ENCODE peak calls at places on chromosomes 11 and 22, in eight cellular contexts. W is dorsolateral prefrontal cortex, Z is left lung, G is Peyer's patch, R is retinal pigment epithelial cell, Y is endothelial cell of umbilical vein, I is fibroblast of lung, Q is transverse colon. M is an unnamed sample.

GRCh38 chr22:23218867-23219251 is 38.5 kb downstream of the BCR start:
- DNase-seq in Q (peak), I (peak), Z (peak), W (no peak), R (peak), G (peak), Y (peak), M (no peak)

GRCh38 chr11:120819003-120819402 is 204.9 kb upstream of the TBCEL start:
- DNase-seq in R (no peak), G (no peak), W (no peak), Z (no peak), Y (no peak), I (no peak), Q (no peak), M (no peak)

GRCh38 chr22:49448546-49448945 is 379.1 kb downstream of the BRD1 start:
- DNase-seq in Z (no peak), Q (no peak), R (no peak), G (no peak), I (no peak), Y (no peak), W (peak), M (no peak)

GRCh38 chr11:14519692-14520085 is 497 bp downstream of the PSMA1 start:
- DNase-seq in R (no peak), Y (no peak), Z (no peak), Q (no peak), I (no peak), W (no peak), G (no peak), M (no peak)

GRCh38 chr11:78371221-78371899 is 46.3 kb downstream of the GAB2 start:
- DNase-seq in Z (no peak), Y (no peak), Q (no peak), W (no peak), R (no peak), I (no peak), G (no peak), M (no peak)

GRCh38 chr11:134124660-134125451 is 56.0 kb downstream of the JAM3 start:
- DNase-seq in W (peak), Q (no peak), R (no peak), Y (peak), I (peak), G (peak), Z (peak), M (no peak)

GRCh38 chr11:132632641-132633124 is 899.6 kb downstream of the OPCML start:
- DNase-seq in W (no peak), I (peak), R (peak), G (no peak), Q (no peak), Z (no peak), Y (peak), M (peak)

GRCh38 chr22:30206964-30207363 is 39.6 kb downstream of the LIF start:
- DNase-seq in I (peak), Q (no peak), W (peak), G (peak), R (peak), Y (peak), Z (no peak), M (peak)

GRCh38 chr22:18109410-18110193 is 1.0 kb upstream of the TUBA8 start:
- DNase-seq in Y (peak), W (no peak), Q (no peak), Z (no peak), G (no peak), R (no peak), I (no peak), M (no peak)

GRCh38 chr22:18056161-18056666 is 21.6 kb upstream of the PEX26 start:
- DNase-seq in R (no peak), Y (peak), Q (peak), W (peak), G (peak), Z (no peak), I (peak), M (peak)

GRCh38 chr11:114296190-114296978 is at the start of gene NNMT:
- DNase-seq in R (peak), Y (peak), W (no peak), Q (peak), Z (no peak), I (peak), G (peak), M (peak)

GRCh38 chr22:49623715-49624114 is 204.0 kb downstream of the BRD1 start:
- DNase-seq in R (no peak), G (no peak), W (no peak), Q (no peak), Y (no peak), Z (peak), I (no peak), M (no peak)

GRCh38 chr11:34068098-34068497 is 16.6 kb downstream of the CAPRIN1 start:
- DNase-seq in I (peak), Y (peak), Z (no peak), R (no peak), Q (no peak), W (no peak), G (no peak), M (no peak)

GRCh38 chr11:69388661-69389060 is 92.8 kb upstream of the LINC01488 start:
- DNase-seq in G (no peak), R (no peak), W (no peak), Q (no peak), Z (no peak), Y (no peak), I (no peak), M (no peak)

GRCh38 chr11:117217141-117217609 is 14.7 kb downstream of the PCSK7 start:
- DNase-seq in W (no peak), Q (no peak), Y (peak), Z (no peak), I (peak), R (no peak), G (no peak), M (no peak)

GRCh38 chr11:67439321-67440228 is 2.1 kb upstream of the PTPRCAP start:
- DNase-seq in R (no peak), G (peak), I (peak), Y (peak), Q (peak), W (no peak), Z (peak), M (no peak)

GRCh38 chr11:129815596-129816461 is at the start of gene TMEM45B:
- DNase-seq in G (peak), I (no peak), W (no peak), Z (peak), Y (no peak), Q (peak), R (no peak), M (no peak)

GRCh38 chr11:86745571-86745970 is 54.8 kb upstream of the PRSS23 start:
- DNase-seq in Q (no peak), G (no peak), Y (no peak), I (no peak), W (no peak), Z (no peak), R (no peak), M (no peak)

GRCh38 chr22:30224161-30224857 is 22.2 kb downstream of the LIF start:
- DNase-seq in R (no peak), Z (no peak), G (no peak), I (no peak), Q (no peak), Y (no peak), W (no peak), M (peak)

GRCh38 chr11:64248578-64248977 is 1.8 kb upstream of the PPP1R14B start:
- DNase-seq in R (no peak), Y (no peak), Z (no peak), G (no peak), Q (peak), W (no peak), I (no peak), M (no peak)

GRCh38 chr11:119742263-119742861 is 13.4 kb upstream of the NECTIN1 start:
- DNase-seq in R (no peak), Q (peak), Z (peak), W (no peak), Y (no peak), G (no peak), I (no peak), M (no peak)

GRCh38 chr22:19212302-19212870 is 33.9 kb upstream of the SLC25A1 start:
- DNase-seq in Q (no peak), R (no peak), G (no peak), W (no peak), Y (no peak), Z (no peak), I (no peak), M (no peak)

GRCh38 chr11:122852071-122852831 is 14.0 kb downstream of the CRTAM start:
- DNase-seq in Y (no peak), I (peak), Q (no peak), G (no peak), R (no peak), W (no peak), Z (no peak), M (no peak)

GRCh38 chr22:45703758-45704157 is 32.1 kb downstream of the ATXN10 start:
- DNase-seq in Z (no peak), W (no peak), G (no peak), I (no peak), Y (no peak), Q (no peak), R (no peak), M (no peak)

GRCh38 chr11:76410771-76411423 is 29.8 kb downstream of the GVQW3 start:
- DNase-seq in I (no peak), Z (no peak), G (no peak), Y (no peak), Q (no peak), W (no peak), R (no peak), M (no peak)

GRCh38 chr11:47983464-47984397 is 3.4 kb downstream of the PTPRJ start:
- DNase-seq in W (no peak), Q (no peak), R (no peak), Y (no peak), I (peak), Z (no peak), G (no peak), M (no peak)

GRCh38 chr11:6397156-6397555 is 6.9 kb downstream of the SMPD1 start:
- DNase-seq in Y (no peak), R (no peak), G (no peak), I (no peak), W (no peak), Q (no peak), Z (no peak), M (no peak)

GRCh38 chr11:65493367-65494176 is 5.3 kb upstream of the MALAT1 start:
- DNase-seq in R (peak), Y (peak), W (no peak), I (peak), G (peak), Z (no peak), Q (peak), M (peak)

GRCh38 chr11:130202818-130203671 is 43.5 kb downstream of the ST14 start:
- DNase-seq in W (no peak), G (peak), Z (no peak), I (no peak), R (no peak), Y (no peak), Q (no peak), M (no peak)

GRCh38 chr11:118090545-118091162 is 3.9 kb upstream of the SMIM35 start:
- DNase-seq in W (no peak), Z (no peak), G (no peak), Q (no peak), R (no peak), I (no peak), Y (no peak), M (no peak)

GRCh38 chr11:43687120-43687791 is 6.7 kb downstream of the HSD17B12 start:
- DNase-seq in Z (no peak), G (no peak), I (peak), W (no peak), Q (no peak), Y (peak), R (peak), M (no peak)

GRCh38 chr11:64304316-64305072 is 830 bp upstream of the ESRRA start:
- DNase-seq in Q (peak), R (peak), Z (peak), G (peak), I (peak), Y (peak), W (peak), M (peak)

GRCh38 chr22:39077513-39077840 is 402 bp downstream of the APOBEC3G start:
- DNase-seq in Y (no peak), I (no peak), Q (no peak), W (no peak), R (no peak), G (no peak), Z (no peak), M (no peak)
- H3K4me3 ChIP-seq in Y (no peak), I (peak), Q (peak), W (peak), R (no peak), G (peak), Z (peak), M (peak)

GRCh38 chr11:102622258-102622657 is 2.9 kb downstream of the MMP20 start:
- DNase-seq in W (no peak), R (no peak), I (no peak), Y (no peak), Z (no peak), G (no peak), Q (no peak), M (no peak)
- TF ChIP-seq CTCF in W (no peak), R (no peak), I (no peak), Y (no peak), Z (no peak), G (no peak), Q (no peak), M (no peak)

GRCh38 chr11:843818-844692 is 1.4 kb downstream of the TSPAN4 start:
- DNase-seq in W (no peak), Y (peak), G (peak), I (peak), Q (peak), R (peak), Z (peak), M (peak)
- H3K4me3 ChIP-seq in W (no peak), Y (peak), G (peak), I (peak), Q (peak), R (peak), Z (peak), M (peak)

DNA sequence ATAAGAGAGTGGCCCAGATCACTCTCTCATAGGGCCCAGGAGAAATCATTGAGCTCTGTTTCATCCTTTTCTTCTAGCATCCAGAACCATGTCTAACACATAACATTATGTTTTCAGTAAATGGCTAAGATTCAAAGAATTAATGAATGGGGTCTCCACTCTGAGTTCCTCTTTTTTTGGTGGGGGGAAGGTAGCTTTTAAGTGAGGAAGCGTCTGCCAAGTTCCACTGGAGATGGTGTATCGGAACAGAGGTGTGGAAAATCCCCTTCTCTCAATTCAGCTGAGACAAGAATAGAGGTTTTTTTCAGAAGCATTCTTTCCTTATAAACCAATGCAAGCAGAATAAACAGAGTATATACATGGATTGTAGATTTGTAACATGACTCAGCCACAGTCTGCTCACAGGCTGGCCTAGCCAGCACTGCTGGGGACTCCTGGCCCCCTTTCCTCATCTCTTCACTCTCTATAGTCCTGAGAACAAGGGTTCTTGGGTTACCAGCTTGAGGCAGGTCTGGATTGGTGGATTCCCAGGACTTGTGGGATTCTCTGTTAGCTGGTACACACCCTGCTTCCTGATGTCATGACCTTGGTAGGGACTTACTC is 97.2 kb downstream of the TRAF6 start:
- DNase-seq in W (no peak), Z (no peak), I (peak), Y (no peak), G (no peak), Q (no peak), R (no peak), M (no peak)
- TF ChIP-seq CTCF in W (no peak), Z (no peak), I (no peak), Y (no peak), G (no peak), Q (no peak), R (no peak), M (no peak)

DNA sequence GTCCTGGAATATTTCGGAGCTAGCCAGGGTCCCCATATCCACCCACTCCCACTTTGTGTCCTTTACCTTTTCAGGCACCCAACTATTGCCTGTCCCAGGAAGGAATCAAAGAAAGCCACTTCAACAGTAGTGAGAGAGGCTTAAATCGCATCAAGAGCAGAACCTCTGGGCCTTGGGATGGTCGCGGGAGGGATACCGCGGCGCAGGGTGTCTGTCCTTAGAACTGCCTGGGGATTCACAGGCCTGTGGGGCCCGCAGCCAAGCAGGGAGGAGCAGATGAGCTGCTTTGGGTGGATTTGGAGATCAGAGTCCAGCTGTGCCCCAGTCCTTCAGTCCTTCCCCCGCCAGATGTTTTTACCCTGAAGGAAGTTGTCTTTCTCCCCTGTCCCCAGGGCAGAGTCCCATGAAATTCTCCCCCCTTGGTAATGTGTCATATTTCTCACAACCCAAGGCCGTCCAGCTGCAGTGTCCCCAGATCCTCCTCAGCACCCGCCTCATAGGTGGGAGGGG is 13.5 kb downstream of the SLCO2B1 start:
- DNase-seq in Z (no peak), Y (no peak), W (no peak), R (no peak), Q (no peak), G (peak), I (no peak), M (no peak)
- H3K4me3 ChIP-seq in Z (no peak), Y (no peak), W (no peak), R (no peak), Q (no peak), G (no peak), I (no peak), M (no peak)

GRCh38 chr22:39374191-39374590 is 24.4 kb downstream of the SYNGR1 start:
- DNase-seq in R (no peak), Y (no peak), G (no peak), W (no peak), I (no peak), Z (no peak), Q (no peak), M (no peak)
- TF ChIP-seq CTCF in R (no peak), Y (no peak), G (no peak), W (no peak), I (no peak), Z (no peak), Q (no peak), M (no peak)

GRCh38 chr11:111602865-111603632 is 800 bp downstream of the SIK2 start:
- DNase-seq in Q (peak), R (no peak), I (peak), Y (no peak), Z (peak), G (no peak), W (peak), M (no peak)

GRCh38 chr11:111596319-111596718 is 5.9 kb upstream of the SIK2 start:
- DNase-seq in I (no peak), Q (no peak), W (no peak), G (no peak), Z (no peak), R (no peak), Y (no peak), M (no peak)

GRCh38 chr11:111601979-111602864 is at the start of gene SIK2:
- DNase-seq in G (peak), Q (peak), R (peak), I (peak), Y (peak), Z (peak), W (peak), M (peak)

GRCh38 chr11:111601636-111601978 is 642 bp upstream of the SIK2 start:
- DNase-seq in Y (no peak), R (no peak), Q (no peak), Z (no peak), I (no peak), G (no peak), W (no peak), M (no peak)

DNA sequence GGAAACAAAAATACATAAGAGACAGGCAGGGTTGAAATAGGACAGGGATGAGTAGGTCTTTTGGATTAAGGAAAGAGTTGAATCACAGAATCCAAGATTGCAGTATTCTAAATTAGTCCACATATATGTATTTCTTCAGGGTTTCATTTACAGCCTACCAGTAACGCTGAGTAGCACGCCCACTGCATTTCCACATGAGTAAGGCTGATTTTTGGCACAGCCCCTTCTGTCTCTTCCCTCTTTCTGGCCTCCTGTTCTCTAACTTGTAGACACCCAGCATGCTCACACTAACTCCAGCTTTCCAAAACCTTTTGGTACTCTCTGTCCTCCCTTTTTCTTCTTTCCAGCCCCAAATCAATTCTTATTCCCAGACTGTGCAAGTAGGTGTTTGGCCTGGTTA is 3.7 kb upstream of the SIK2 start:
- DNase-seq in Z (no peak), Y (no peak), R (no peak), Q (no peak), W (no peak), G (no peak), I (peak), M (no peak)
- H3K4me3 ChIP-seq in Z (no peak), Y (no peak), R (no peak), Q (no peak), W (no peak), G (no peak), I (no peak), M (no peak)

DNA sequence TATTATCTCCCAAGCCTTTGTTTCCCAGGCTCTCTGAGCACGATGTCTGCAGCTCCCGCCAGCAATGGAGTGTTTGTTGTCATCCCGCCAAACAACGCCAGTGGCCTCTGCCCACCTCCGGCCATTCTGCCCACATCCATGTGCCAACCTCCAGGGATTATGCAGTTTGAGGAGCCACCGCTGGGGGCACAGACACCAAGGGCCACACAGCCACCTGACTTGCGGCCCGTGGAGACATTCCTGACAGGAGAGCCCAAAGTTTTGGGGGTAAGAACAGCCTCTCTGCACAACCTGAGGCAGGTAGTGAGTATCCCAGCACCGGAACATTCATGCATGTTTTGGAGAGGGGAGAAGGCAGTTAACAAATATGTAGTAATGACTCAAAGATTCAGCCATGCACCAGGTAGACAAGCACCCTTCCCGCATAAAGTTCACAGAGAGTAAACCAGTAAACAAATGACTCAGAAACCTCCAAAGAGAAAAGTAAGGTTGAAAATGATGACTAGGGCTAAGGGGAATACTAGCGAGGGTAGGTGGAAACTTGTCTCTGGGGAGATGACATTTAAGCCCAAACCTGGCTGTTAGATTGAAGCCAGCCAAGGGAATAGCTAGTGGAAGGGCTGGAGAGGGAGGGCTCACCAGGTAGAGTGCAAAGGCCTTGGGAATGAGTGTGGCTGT is 7.2 kb downstream of the MS4A15 start:
- DNase-seq in Z (no peak), Y (no peak), G (peak), W (no peak), R (no peak), I (no peak), Q (no peak), M (no peak)
- TF ChIP-seq CTCF in Z (no peak), Y (no peak), G (no peak), W (no peak), R (no peak), I (no peak), Q (no peak), M (no peak)

GRCh38 chr11:46348986-46349401 is 1.7 kb downstream of the DGKZ start:
- DNase-seq in Z (no peak), G (peak), I (no peak), W (no peak), R (no peak), Y (no peak), Q (peak), M (no peak)

GRCh38 chr11:46346886-46347636 is at the start of gene DGKZ:
- DNase-seq in I (peak), Y (peak), G (peak), Z (peak), Q (peak), W (peak), R (no peak), M (no peak)

GRCh38 chr11:46347637-46348311 is 511 bp downstream of the DGKZ start:
- DNase-seq in I (no peak), Q (peak), G (no peak), Y (no peak), Z (peak), W (no peak), R (no peak), M (no peak)

GRCh38 chr11:46350695-46351094 is 3.4 kb downstream of the DGKZ start:
- DNase-seq in G (no peak), R (no peak), I (no peak), Y (no peak), Z (no peak), Q (no peak), W (no peak), M (no peak)

GRCh38 chr11:46348566-46348981 is 1.3 kb downstream of the DGKZ start:
- DNase-seq in I (no peak), R (no peak), W (no peak), Z (no peak), Y (no peak), Q (peak), G (peak), M (no peak)
- H3K4me3 ChIP-seq in I (peak), R (peak), W (peak), Z (peak), Y (peak), Q (peak), G (peak), M (peak)